ENCODE peak calls at places on chromosomes 16 and 17, in five cellular contexts. F, U, R, Z and P are unnamed samples.

GRCh38 chr16:23679274-23679985 is 741 bp downstream of the PLK1 start:
- DNase-seq in F (no peak), U (no peak), R (peak; percentile 59), Z (no peak), P (peak; percentile 28)

GRCh38 chr17:1714488-1714979 is 4.4 kb upstream of the TLCD2 start:
- DNase-seq in F (peak; percentile 62), U (no peak), R (peak; percentile 98), Z (peak; percentile 25), P (peak; percentile 98)

GRCh38 chr16:30997000-30997886 is 12.2 kb downstream of the HSD3B7 start:
- DNase-seq in F (peak; percentile 32), U (peak; percentile 79), R (peak; percentile 79), Z (no peak), P (peak; percentile 53)

GRCh38 chr17:41907633-41908539 is 10.9 kb downstream of the ACLY start:
- DNase-seq in F (no peak), U (no peak), R (peak; percentile 54), Z (no peak), P (peak; percentile 38)

GRCh38 chr17:63635313-63635712 is 13.1 kb downstream of the MAP3K3 start:
- DNase-seq in F (no peak), U (no peak), R (no peak), Z (no peak), P (no peak)

GRCh38 chr16:1401061-1401757 is 13.3 kb downstream of the UNKL start:
- DNase-seq in F (no peak), U (no peak), R (no peak), Z (no peak), P (no peak)

GRCh38 chr17:17235212-17236174 is 1.5 kb downstream of the FLCN start:
- DNase-seq in F (no peak), U (no peak), R (peak; percentile 45), Z (no peak), P (peak; percentile 77)

GRCh38 chr16:23512168-23512695 is 1.9 kb upstream of the GGA2 start:
- DNase-seq in F (no peak), U (no peak), R (no peak), Z (no peak), P (no peak)

GRCh38 chr17:53516643-53517042 is 306.1 kb upstream of the KIF2B start:
- DNase-seq in F (no peak), U (no peak), R (peak; percentile 1), Z (no peak), P (peak; percentile 26)

GRCh38 chr16:81808933-81809480 is 29.9 kb downstream of the PLCG2 start:
- DNase-seq in F (no peak), U (no peak), R (no peak), Z (no peak), P (no peak)

GRCh38 chr16:80265624-80266306 is 275.0 kb upstream of the DYNLRB2 start:
- DNase-seq in F (no peak), U (no peak), R (no peak), Z (no peak), P (no peak)

GRCh38 chr17:67801626-67802175 is 23.6 kb upstream of the BPTF start:
- DNase-seq in F (no peak), U (no peak), R (no peak), Z (no peak), P (no peak)

GRCh38 chr17:57554826-57555635 is 190.1 kb downstream of the CCDC182 start:
- DNase-seq in F (peak; percentile 52), U (no peak), R (no peak), Z (no peak), P (no peak)

GRCh38 chr16:30434852-30435251 is 5.0 kb upstream of the DCTPP1 start:
- DNase-seq in F (no peak), U (no peak), R (no peak), Z (no peak), P (no peak)

GRCh38 chr17:71296005-71296404 is 824.8 kb upstream of the SOX9 start:
- DNase-seq in F (no peak), U (no peak), R (no peak), Z (no peak), P (no peak)

GRCh38 chr17:6041261-6041660 is 28.9 kb upstream of the WSCD1 start:
- DNase-seq in F (no peak), U (no peak), R (no peak), Z (no peak), P (no peak)

GRCh38 chr17:77737442-77738265 is 220.8 kb upstream of the TNRC6C start:
- DNase-seq in F (no peak), U (no peak), R (no peak), Z (no peak), P (no peak)

GRCh38 chr16:57775661-57776469 is 26.4 kb downstream of the KIFC3 start:
- DNase-seq in F (no peak), U (no peak), R (no peak), Z (peak; percentile 28), P (peak; percentile 27)

GRCh38 chr17:78329263-78330059 is 30.4 kb downstream of the SOCS3 start:
- DNase-seq in F (no peak), U (no peak), R (peak; percentile 73), Z (no peak), P (peak; percentile 90)

GRCh38 chr16:6132121-6132520 is 1034.5 kb upstream of the EEF2KMT start:
- DNase-seq in F (no peak), U (no peak), R (no peak), Z (no peak), P (no peak)

GRCh38 chr17:17119533-17119932 is 77.3 kb downstream of the MPRIP start:
- DNase-seq in F (no peak), U (peak; percentile 61), R (peak; percentile 68), Z (no peak), P (peak; percentile 44)

GRCh38 chr16:79712273-79712672 is 111.7 kb upstream of the MAF start:
- DNase-seq in F (no peak), U (no peak), R (no peak), Z (no peak), P (no peak)

GRCh38 chr17:11712445-11712844 is 114.2 kb downstream of the DNAH9 start:
- DNase-seq in F (no peak), U (no peak), R (no peak), Z (no peak), P (no peak)

GRCh38 chr16:19555938-19556778 is 655 bp downstream of the VPS35L start:
- DNase-seq in F (no peak), U (no peak), R (peak; percentile 31), Z (no peak), P (peak; percentile 24)

GRCh38 chr16:4321286-4322120 is 5.6 kb downstream of the GLIS2 start:
- DNase-seq in F (no peak), U (no peak), R (no peak), Z (no peak), P (no peak)

GRCh38 chr17:62778990-62779681 is 29.0 kb downstream of the MARCHF10 start:
- DNase-seq in F (no peak), U (peak; percentile 52), R (peak; percentile 97), Z (no peak), P (peak; percentile 96)

GRCh38 chr17:79205688-79206205 is 131.1 kb downstream of the ENGASE start:
- DNase-seq in F (no peak), U (no peak), R (no peak), Z (no peak), P (no peak)

GRCh38 chr17:72587773-72588511 is 467.1 kb downstream of the SOX9 start:
- DNase-seq in F (no peak), U (no peak), R (peak; percentile 69), Z (no peak), P (peak; percentile 59)

GRCh38 chr17:61996916-61997605 is 68.0 kb downstream of the MED13 start:
- DNase-seq in F (no peak), U (no peak), R (peak; percentile 37), Z (no peak), P (no peak)

GRCh38 chr16:3080024-3080423 is 14.6 kb downstream of the IL32 start:
- DNase-seq in F (no peak), U (no peak), R (no peak), Z (no peak), P (no peak)

GRCh38 chr17:74851612-74852236 is 8.0 kb downstream of the GRIN2C start:
- DNase-seq in F (no peak), U (no peak), R (no peak), Z (no peak), P (no peak)

GRCh38 chr17:44279586-44280344 is 11.8 kb upstream of the SLC4A1 start:
- DNase-seq in F (peak; percentile 36), U (peak; percentile 8), R (peak; percentile 93), Z (no peak), P (peak; percentile 87)

GRCh38 chr16:4288148-4288921 is 15.5 kb upstream of the TFAP4 start:
- DNase-seq in F (peak; percentile 22), U (peak; percentile 76), R (peak; percentile 47), Z (peak; percentile 35), P (peak; percentile 45)

GRCh38 chr17:68294196-68294555 is 2.9 kb downstream of the ARSG start:
- DNase-seq in F (no peak), U (no peak), R (no peak), Z (no peak), P (no peak)

GRCh38 chr17:60134396-60135159 is 15.2 kb upstream of the CA4 start:
- DNase-seq in F (no peak), U (no peak), R (peak; percentile 70), Z (no peak), P (peak; percentile 36)

GRCh38 chr17:44543213-44543904 is 13.9 kb upstream of the FZD2 start:
- DNase-seq in F (no peak), U (no peak), R (peak; percentile 84), Z (no peak), P (peak; percentile 92)

GRCh38 chr16:31427441-31428276 is 501 bp downstream of the COX6A2 start:
- DNase-seq in F (peak; percentile 8), U (peak; percentile 64), R (no peak), Z (peak; percentile 27), P (no peak)